ENCODE peak calls at places on chromosome 17, in five cellular contexts. O, Z, P, L and U are unnamed samples.

GRCh38 chr17:14741516-14741915 is 440.6 kb downstream of the HS3ST3B1 start:
- DNase-seq in P (no peak), O (no peak), L (no peak), Z (no peak), U (no peak)

GRCh38 chr17:2212328-2212981 is 91.1 kb downstream of the SMG6 start:
- DNase-seq in P (peak; percentile 63), O (peak; percentile 44), Z (no peak), L (no peak), U (no peak)

GRCh38 chr17:80886641-80887573 is 104.7 kb upstream of the CHMP6 start:
- DNase-seq in O (no peak), P (peak; percentile 29), Z (no peak), L (no peak), U (no peak)

GRCh38 chr17:64773836-64774761 is 112.0 kb upstream of the SMURF2 start:
- DNase-seq in L (peak; percentile 38), Z (no peak), P (no peak), O (no peak), U (no peak)

GRCh38 chr17:57528084-57528451 is 217.0 kb downstream of the CCDC182 start:
- DNase-seq in L (peak; percentile 50), P (no peak), Z (no peak), O (no peak), U (no peak)

GRCh38 chr17:82942166-82943130 is 102.6 kb upstream of the ZNF750 start:
- DNase-seq in P (peak; percentile 30), L (no peak), Z (no peak), O (no peak), U (no peak)

GRCh38 chr17:44556114-44556853 is 1.0 kb upstream of the FZD2 start:
- DNase-seq in P (no peak), L (peak; percentile 1), Z (no peak), O (peak; percentile 32), U (peak; percentile 96)

GRCh38 chr17:14198013-14198412 is 38.6 kb downstream of the CDRT15 start:
- DNase-seq in Z (no peak), O (no peak), P (peak; percentile 66), L (peak; percentile 32), U (no peak)

GRCh38 chr17:33945641-33946546 is 309.2 kb upstream of the CCL2 start:
- DNase-seq in O (no peak), L (no peak), Z (no peak), P (no peak), U (no peak)

GRCh38 chr17:56176101-56176500 is 22.8 kb downstream of the ANKFN1 start:
- DNase-seq in O (no peak), L (no peak), P (no peak), Z (no peak), U (no peak)

GRCh38 chr17:63675231-63675606 is 24.7 kb downstream of the LIMD2 start:
- DNase-seq in L (no peak), Z (no peak), O (no peak), P (no peak), U (no peak)

GRCh38 chr17:78313735-78314648 is 45.9 kb downstream of the SOCS3 start:
- DNase-seq in P (peak; percentile 86), Z (peak; percentile 81), L (no peak), O (peak; percentile 81), U (no peak)

GRCh38 chr17:79542718-79543117 is 68.1 kb downstream of the RBFOX3 start:
- DNase-seq in P (no peak), L (no peak), Z (no peak), O (no peak), U (no peak)

GRCh38 chr17:69460963-69461922 is 46.7 kb downstream of the MAP2K6 start:
- DNase-seq in L (no peak), Z (no peak), O (no peak), P (no peak), U (no peak)

GRCh38 chr17:76887809-76888208 is 19.6 kb downstream of the MGAT5B start:
- DNase-seq in P (no peak), O (no peak), L (no peak), Z (no peak), U (no peak)

GRCh38 chr17:13030459-13031305 is 12.9 kb upstream of the ELAC2 start:
- DNase-seq in P (no peak), Z (peak; percentile 11), L (peak; percentile 25), O (peak; percentile 47), U (peak; percentile 67)

GRCh38 chr17:80175411-80175810 is 5.6 kb downstream of the CARD14 start:
- DNase-seq in Z (no peak), O (no peak), P (no peak), L (no peak), U (peak; percentile 30)

GRCh38 chr17:48173191-48173590 is 65.6 kb downstream of the SNX11 start:
- DNase-seq in O (no peak), L (no peak), P (no peak), Z (no peak), U (no peak)

GRCh38 chr17:55326030-55326429 is 61.3 kb downstream of the HLF start:
- DNase-seq in O (no peak), P (no peak), L (no peak), Z (no peak), U (no peak)

GRCh38 chr17:5500804-5501391 is 14.5 kb downstream of the MIS12 start:
- DNase-seq in P (peak; percentile 77), O (peak; percentile 67), Z (peak; percentile 69), L (peak; percentile 15), U (peak; percentile 95)

GRCh38 chr17:70190959-70191805 is 21.9 kb downstream of the KCNJ2 start:
- DNase-seq in O (no peak), L (peak; percentile 87), Z (no peak), P (no peak), U (no peak)

GRCh38 chr17:62792122-62792800 is 15.9 kb downstream of the MARCHF10 start:
- DNase-seq in O (peak; percentile 68), L (no peak), P (no peak), Z (no peak), U (no peak)

GRCh38 chr17:521561-522325 is 169.1 kb upstream of the RPH3AL start:
- DNase-seq in P (no peak), Z (no peak), L (no peak), O (no peak), U (no peak)

GRCh38 chr17:49984283-49984682 is 10.7 kb downstream of the DLX3 start:
- DNase-seq in L (no peak), O (no peak), Z (no peak), P (no peak), U (no peak)